ENCODE peak calls at places on chromosome 22, in five cellular contexts. E, X, O, Z and L are unnamed samples.
A peak's percentile ranks its signal among the peaks of the same experiment; 100 is the strongest.

GRCh38 chr22:42316988-42317387 is 46.5 kb upstream of the TCF20 start:
- DNase-seq in E (no peak), X (peak; percentile 31), O (peak; percentile 85), Z (no peak), L (no peak)

GRCh38 chr22:49393526-49393925 is 434.1 kb downstream of the BRD1 start:
- DNase-seq in E (no peak), X (no peak), O (no peak), Z (no peak), L (no peak)

GRCh38 chr22:29225422-29226090 is 19.9 kb downstream of the EMID1 start:
- DNase-seq in E (no peak), X (peak; percentile 23), O (peak; percentile 79), Z (no peak), L (no peak)

GRCh38 chr22:20764729-20765128 is 9.2 kb upstream of the SERPIND1 start:
- DNase-seq in E (no peak), X (no peak), O (no peak), Z (no peak), L (no peak)

GRCh38 chr22:35379146-35379993 is 1.5 kb upstream of the HMOX1 start:
- DNase-seq in E (no peak), X (no peak), O (no peak), Z (no peak), L (no peak)

GRCh38 chr22:19820880-19821522 is 33.7 kb downstream of the GNB1L start:
- DNase-seq in E (no peak), X (no peak), O (no peak), Z (no peak), L (peak; percentile 8)

GRCh38 chr22:28911777-28912669 is 28.7 kb downstream of the ZNRF3 start:
- DNase-seq in E (no peak), X (no peak), O (peak; percentile 52), Z (no peak), L (no peak)

GRCh38 chr22:29700949-29701927 is 18.6 kb upstream of the CABP7 start:
- DNase-seq in E (no peak), X (peak; percentile 71), O (no peak), Z (no peak), L (no peak)

GRCh38 chr22:47210686-47211085 is 448.2 kb downstream of the TBC1D22A start:
- DNase-seq in E (no peak), X (no peak), O (no peak), Z (no peak), L (no peak)

GRCh38 chr22:45608763-45609180 is 62.9 kb upstream of the ATXN10 start:
- DNase-seq in E (no peak), X (no peak), O (peak; percentile 73), Z (no peak), L (no peak)

GRCh38 chr22:49015459-49015858 is 812.2 kb downstream of the BRD1 start:
- DNase-seq in E (no peak), X (no peak), O (no peak), Z (no peak), L (no peak)

GRCh38 chr22:29520851-29521250 is 32.7 kb downstream of the THOC5 start:
- DNase-seq in E (no peak), X (no peak), O (peak; percentile 66), Z (no peak), L (no peak)

GRCh38 chr22:30609260-30610185 is 2.5 kb downstream of the TCN2 start:
- DNase-seq in E (no peak), X (no peak), O (peak; percentile 92), Z (no peak), L (no peak)

GRCh38 chr22:17472886-17473285 is 90.4 kb upstream of the SLC25A18 start:
- DNase-seq in E (no peak), X (no peak), O (no peak), Z (no peak), L (no peak)

GRCh38 chr22:38125731-38126344 is 15.4 kb upstream of the BAIAP2L2 start:
- DNase-seq in E (no peak), X (no peak), O (no peak), Z (no peak), L (no peak)

GRCh38 chr22:25774575-25775026 is 32.6 kb downstream of the MYO18B start:
- DNase-seq in E (no peak), X (no peak), O (peak; percentile 43), Z (no peak), L (peak; percentile 58)

GRCh38 chr22:19772673-19773469 is 12.3 kb downstream of the TBX1 start:
- DNase-seq in E (no peak), X (peak; percentile 70), O (no peak), Z (no peak), L (no peak)

GRCh38 chr22:44380716-44381500 is 68.2 kb upstream of the SHISAL1 start:
- DNase-seq in E (no peak), X (peak; percentile 26), O (peak; percentile 54), Z (no peak), L (no peak)

GRCh38 chr22:45911601-45912271 is 65.2 kb downstream of the WNT7B start:
- DNase-seq in E (no peak), X (peak; percentile 86), O (peak; percentile 75), Z (no peak), L (no peak)

GRCh38 chr22:17710023-17710422 is 64.2 kb downstream of the BID start:
- DNase-seq in E (no peak), X (no peak), O (no peak), Z (no peak), L (no peak)

GRCh38 chr22:47596176-47596690 is 833.8 kb downstream of the TBC1D22A start:
- DNase-seq in E (no peak), X (no peak), O (no peak), Z (no peak), L (no peak)

GRCh38 chr22:37428649-37429586 is 1.6 kb upstream of the ELFN2 start:
- DNase-seq in E (no peak), X (no peak), O (peak; percentile 67), Z (peak; percentile 39), L (peak; percentile 66)